ENCODE peak calls at places on chromosome 12, in seven cellular contexts. O is activated T-cell treated with anti-CD3 and anti-CD28 coated beads for 48 hours; I is MCF 10A; V is NCI-H146; X is PC-9; J is activated CD8-positive, alpha-beta memory T cell treated with anti-CD3 and anti-CD28 coated beads for 1 hour; B is astrocyte of the cerebellum. U is an unnamed sample.

GRCh38 chr12:69619050-69619449 is 8.3 kb upstream of the LRRC10 start:
- DNase-seq in X (no peak), O (no peak), I (no peak), J (no peak), B (peak), V (no peak), U (no peak)

GRCh38 chr12:91926810-91927209 is 218.8 kb downstream of the BTG1 start:
- DNase-seq in V (peak), I (peak), X (peak), J (no peak), B (peak), O (no peak), U (peak)

GRCh38 chr12:20350495-20350894 is 17.8 kb upstream of the PDE3A start:
- DNase-seq in I (peak), O (no peak), J (no peak), V (no peak), X (no peak), B (peak), U (peak)

GRCh38 chr12:100254876-100255275 is 12.0 kb downstream of the DEPDC4 start:
- DNase-seq in X (no peak), I (peak), V (no peak), B (no peak), J (no peak), O (no peak), U (no peak)

GRCh38 chr12:321606-322326 is 59.1 kb upstream of the SLC6A13 start:
- DNase-seq in V (no peak), O (no peak), X (peak), B (no peak), I (peak), J (no peak), U (no peak)

GRCh38 chr12:52084491-52085231 is 5.2 kb downstream of the SMIM41 start:
- DNase-seq in J (no peak), B (no peak), O (no peak), V (no peak), I (no peak), X (no peak), U (no peak)

GRCh38 chr12:123126294-123127144 is 24.4 kb downstream of the PITPNM2 start:
- DNase-seq in B (peak), J (no peak), X (peak), O (no peak), V (no peak), I (peak), U (peak)

GRCh38 chr12:102435827-102436436 is 44.4 kb downstream of the IGF1 start:
- DNase-seq in O (no peak), I (no peak), X (no peak), B (no peak), V (no peak), J (no peak), U (no peak)

GRCh38 chr12:16349132-16349463 is 1.7 kb downstream of the MGST1 start:
- DNase-seq in V (no peak), X (peak), B (peak), I (peak), J (no peak), O (no peak), U (peak)

GRCh38 chr12:54036620-54037359 is 3.9 kb downstream of the HOXC5 start:
- DNase-seq in J (no peak), I (peak), X (no peak), O (no peak), V (no peak), B (no peak), U (peak)

GRCh38 chr12:21117995-21118394 is 13.0 kb upstream of the SLCO1B1 start:
- DNase-seq in O (no peak), J (no peak), I (no peak), X (no peak), B (no peak), V (no peak), U (no peak)

U was measured in HT1080.